ENCODE peak calls at places on chromosome 5, in five cellular contexts. Z, T, H, L and Q are unnamed samples.

GRCh38 chr5:172798422-172799215 is 27.6 kb upstream of the DUSP1 start:
- DNase-seq in L (peak), H (peak), T (no peak), Z (no peak), Q (peak)

GRCh38 chr5:67620386-67621039 is 423.9 kb upstream of the CD180 start:
- DNase-seq in L (no peak), Z (no peak), T (no peak), H (no peak), Q (no peak)

GRCh38 chr5:112329429-112330090 is 89.5 kb downstream of the EPB41L4A start:
- DNase-seq in L (no peak), Z (no peak), H (no peak), T (peak), Q (no peak)

GRCh38 chr5:175867587-175868347 is 3.6 kb upstream of the CPLX2 start:
- DNase-seq in L (peak), H (peak), Z (no peak), T (no peak), Q (peak)

GRCh38 chr5:132496631-132497487 is 6.3 kb upstream of the IRF1 start:
- DNase-seq in Z (peak), H (peak), L (peak), T (peak), Q (peak)

GRCh38 chr5:112977440-112977861 is 853 bp downstream of the DCP2 start:
- DNase-seq in T (no peak), L (no peak), H (no peak), Z (no peak), Q (no peak)

GRCh38 chr5:121667292-121667691 is 184.4 kb upstream of the FTMT start:
- DNase-seq in H (no peak), Z (no peak), L (peak), T (no peak), Q (no peak)

GRCh38 chr5:9514968-9515367 is 30.9 kb downstream of the SEMA5A start:
- DNase-seq in Z (no peak), H (no peak), T (no peak), L (no peak), Q (no peak)

GRCh38 chr5:116696356-116696755 is 121.7 kb upstream of the SEMA6A start:
- DNase-seq in H (no peak), Z (no peak), T (no peak), L (no peak), Q (no peak)